ENCODE peak calls at places on chromosomes 5 and 9, in four cellular contexts. U is C1 segment of cervical spinal cord; X is substantia nigra; P is CD8-positive, alpha-beta memory T cell. Z is an unnamed sample.

GRCh38 chr5:155844541-155844940 is 482.4 kb upstream of the SGCD start:
- DNase-seq in P (no peak), X (no peak), U (no peak), Z (no peak)

GRCh38 chr9:112852741-112853505 is 37.8 kb downstream of the SLC46A2 start:
- DNase-seq in X (peak; percentile 72), U (peak; percentile 42), P (no peak), Z (peak; percentile 87)

GRCh38 chr9:126223798-126224531 is 102.7 kb upstream of the MVB12B start:
- DNase-seq in P (no peak), X (no peak), U (no peak), Z (no peak)

GRCh38 chr5:129904667-129905466 is 602 bp downstream of the CHSY3 start:
- DNase-seq in U (peak; percentile 34), P (no peak), X (no peak), Z (no peak)

GRCh38 chr5:29950416-29951145 is 1242.9 kb upstream of the CDH6 start:
- DNase-seq in U (no peak), P (no peak), X (no peak), Z (no peak)

GRCh38 chr5:142432369-142432863 is 107.6 kb upstream of the SPRY4 start:
- DNase-seq in X (no peak), P (peak; percentile 6), U (no peak), Z (no peak)

GRCh38 chr9:129289131-129289731 is 111.2 kb upstream of the IER5L start:
- DNase-seq in X (no peak), P (no peak), U (no peak), Z (no peak)

GRCh38 chr9:37301369-37302172 is 120.9 kb upstream of the GRHPR start:
- DNase-seq in U (no peak), X (no peak), P (no peak), Z (no peak)

GRCh38 chr9:100443781-100444768 is 17.1 kb downstream of the MSANTD3 start:
- DNase-seq in X (no peak), P (no peak), U (no peak), Z (no peak)

GRCh38 chr5:958701-959571 is 49.7 kb upstream of the NKD2 start:
- DNase-seq in X (no peak), U (no peak), P (no peak), Z (no peak)

GRCh38 chr9:136901516-136902258 is 15.4 kb downstream of the TRAF2 start:
- DNase-seq in X (no peak), P (peak; percentile 49), U (no peak), Z (no peak)

GRCh38 chr9:91777437-91777836 is 172.6 kb downstream of the ROR2 start:
- DNase-seq in U (no peak), X (no peak), P (no peak), Z (no peak)

GRCh38 chr5:73030531-73030930 is 74.7 kb downstream of the FCHO2 start:
- DNase-seq in X (no peak), U (no peak), P (no peak), Z (no peak)

GRCh38 chr5:134174841-134175839 is 1.6 kb downstream of the SKP1 start:
- DNase-seq in X (no peak), P (no peak), U (no peak), Z (no peak)

GRCh38 chr5:93246093-93246855 is 334.7 kb downstream of the NR2F1-AS1 start:
- DNase-seq in U (no peak), P (no peak), X (no peak), Z (peak; percentile 60)

GRCh38 chr5:178644826-178645545 is 18.1 kb upstream of the CLK4 start:
- DNase-seq in U (no peak), P (no peak), X (no peak), Z (no peak)

GRCh38 chr5:31225118-31225517 is 31.6 kb downstream of the CDH6 start:
- DNase-seq in P (no peak), X (no peak), U (no peak), Z (no peak)

GRCh38 chr9:68530618-68531017 is 10.1 kb downstream of the TMEM252 start:
- DNase-seq in X (no peak), P (no peak), U (no peak), Z (no peak)

Z was measured in hippocampal formation.